ENCODE peak calls at places on chromosome 2, in four cellular contexts. O, J, N and P are unnamed samples.

GRCh38 chr2:132621131-132621875 is 48.7 kb downstream of the LYPD1 start:
- DNase-seq in O (no peak), J (no peak), N (no peak), P (no peak)

GRCh38 chr2:1371066-1371465 is 42.2 kb upstream of the TPO start:
- DNase-seq in O (no peak), J (no peak), N (no peak), P (no peak)

GRCh38 chr2:54388093-54388492 is 68.0 kb upstream of the SPTBN1 start:
- DNase-seq in O (no peak), J (no peak), N (no peak), P (no peak)

GRCh38 chr2:99900589-99900988 is 241.8 kb downstream of the AFF3 start:
- DNase-seq in O (no peak), J (no peak), N (no peak), P (no peak)

GRCh38 chr2:71672011-71672639 is 218.8 kb downstream of the DYSF start:
- DNase-seq in O (no peak), J (peak), N (peak), P (no peak)

GRCh38 chr2:225008935-225009334 is 33.3 kb downstream of the DOCK10 start:
- DNase-seq in O (peak), J (peak), N (peak), P (no peak)

GRCh38 chr2:239577913-239578312 is 177.1 kb upstream of the HDAC4 start:
- DNase-seq in O (no peak), J (no peak), N (peak), P (no peak)

GRCh38 chr2:15889800-15890498 is 50.4 kb upstream of the MYCN start:
- DNase-seq in O (no peak), J (no peak), N (no peak), P (no peak)

GRCh38 chr2:85907671-85908157 is 18.9 kb upstream of the ST3GAL5 start:
- DNase-seq in O (no peak), J (no peak), N (no peak), P (no peak)

GRCh38 chr2:197298609-197299008 is 12.0 kb downstream of the ANKRD44 start:
- DNase-seq in O (no peak), J (no peak), N (no peak), P (no peak)

GRCh38 chr2:16978291-16978690 is 312.7 kb upstream of the CYRIA start:
- DNase-seq in O (no peak), J (no peak), N (no peak), P (no peak)

GRCh38 chr2:106020821-106021316 is 173.2 kb downstream of the UXS1 start:
- DNase-seq in O (no peak), J (peak), N (no peak), P (no peak)

GRCh38 chr2:12057436-12058166 is 311.2 kb downstream of the LPIN1 start:
- DNase-seq in O (no peak), J (no peak), N (no peak), P (no peak)

GRCh38 chr2:135257383-135258090 is 205.4 kb downstream of the RAB3GAP1 start:
- DNase-seq in O (no peak), J (no peak), N (no peak), P (no peak)

GRCh38 chr2:135052997-135053474 is 944 bp downstream of the RAB3GAP1 start:
- DNase-seq in O (no peak), J (no peak), N (no peak), P (no peak)

GRCh38 chr2:188665196-188665595 is 309.0 kb upstream of the COL3A1 start:
- DNase-seq in O (no peak), J (no peak), N (no peak), P (no peak)

GRCh38 chr2:188665727-188666304 is 308.4 kb upstream of the COL3A1 start:
- DNase-seq in O (no peak), J (no peak), N (no peak), P (no peak)

GRCh38 chr2:188664391-188664790 is 309.8 kb upstream of the COL3A1 start:
- DNase-seq in O (no peak), J (no peak), N (no peak), P (no peak)

GRCh38 chr2:188659656-188660406 is 314.3 kb upstream of the COL3A1 start:
- DNase-seq in O (peak), J (no peak), N (no peak), P (no peak)
- TF ChIP-seq JUND in O (no peak), J (peak), N (no peak), P (no peak)

GRCh38 chr2:167190053-167190452 is 301.8 kb downstream of the XIRP2 start:
- DNase-seq in O (no peak), J (no peak), N (no peak), P (no peak)
- TF ChIP-seq JUND in O (no peak), J (no peak), N (no peak), P (no peak)

GRCh38 chr2:172095146-172095904 is 7.4 kb downstream of the DLX2 start:
- DNase-seq in O (no peak), J (peak), N (no peak), P (peak)
- TF ChIP-seq JUND in O (no peak), J (no peak), N (no peak), P (no peak)

DNA sequence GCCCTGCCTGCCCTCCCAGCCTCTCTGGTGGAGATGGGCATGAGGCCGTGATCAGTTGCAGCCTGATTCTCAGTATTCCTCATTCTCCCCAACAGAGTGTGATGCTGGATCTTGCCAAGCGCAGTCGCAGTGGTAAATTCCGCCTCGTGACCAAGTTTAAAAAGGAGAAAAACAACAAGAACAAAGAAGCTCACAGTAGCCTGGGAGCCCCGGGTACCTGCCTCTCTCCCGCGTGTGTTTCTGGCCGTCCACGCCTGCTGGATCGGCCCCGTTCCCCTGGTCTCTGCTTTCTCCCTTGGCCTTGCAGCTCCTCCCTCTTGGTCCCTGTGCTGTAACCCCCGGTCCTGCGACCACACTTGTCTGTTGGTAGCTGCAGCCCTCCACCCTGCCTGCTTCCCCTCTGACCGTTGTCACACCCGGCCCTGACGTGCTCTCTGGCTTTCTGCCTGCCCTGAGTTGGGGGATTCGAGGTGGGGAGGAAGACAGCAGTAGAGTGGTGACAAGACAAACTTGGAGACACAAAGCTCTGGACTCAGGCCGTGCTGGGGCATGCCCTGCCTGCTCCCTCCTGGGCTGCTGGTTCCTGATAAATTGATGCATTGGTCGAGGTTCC is 99.5 kb downstream of the USP40 start:
- DNase-seq in O (no peak), J (no peak), N (no peak), P (no peak)
- TF ChIP-seq JUND in O (no peak), J (no peak), N (no peak), P (no peak)

GRCh38 chr2:119409506-119409905 is 22.1 kb upstream of the TMEM37 start:
- DNase-seq in O (no peak), J (no peak), N (no peak), P (no peak)
- TF ChIP-seq JUND in O (no peak), J (no peak), N (no peak), P (no peak)

GRCh38 chr2:215535125-215535668 is 99.3 kb upstream of the FN1 start:
- DNase-seq in O (no peak), J (no peak), N (peak), P (no peak)
- TF ChIP-seq JUND in O (no peak), J (no peak), N (no peak), P (no peak)